ENCODE peak calls at places on chromosomes 4 and X, in seven cellular contexts. Q is fibroblast of lung, L is fibroblast of pulmonary artery, N is lower leg skin, U is breast epithelium, F is left ventricle myocardium inferior, W is lung. S is an unnamed sample.

GRCh38 chr4:114494257-114494803 is 104.3 kb upstream of the UGT8 start:
- DNase-seq in U (no peak), L (no peak), N (no peak), W (no peak), Q (no peak), F (no peak), S (no peak)

GRCh38 chrX:55841962-55842752 is 124.6 kb downstream of the RRAGB start:
- DNase-seq in W (no peak), Q (no peak), N (no peak), L (no peak), F (no peak), U (no peak), S (no peak)

GRCh38 chrX:42941671-42942070 is 163.7 kb upstream of the PPP1R2C start:
- DNase-seq in Q (no peak), L (no peak), U (no peak), F (no peak), N (no peak), W (no peak), S (no peak)

GRCh38 chr4:186622788-186623464 is 67.6 kb upstream of the MTNR1A start:
- DNase-seq in N (no peak), F (no peak), L (peak), U (no peak), Q (peak), W (no peak), S (peak)

GRCh38 chrX:6228720-6229119 is at the start of gene NLGN4X:
- DNase-seq in N (no peak), U (no peak), W (no peak), Q (no peak), F (no peak), L (no peak), S (no peak)

GRCh38 chrX:37380256-37380655 is 31.1 kb downstream of the PRRG1 start:
- DNase-seq in L (no peak), Q (no peak), N (no peak), U (no peak), F (no peak), W (no peak), S (no peak)

GRCh38 chr4:59341506-59341905 is 1858.6 kb upstream of the ADGRL3 start:
- DNase-seq in W (no peak), F (no peak), N (no peak), U (no peak), Q (no peak), L (no peak), S (no peak)

GRCh38 chr4:150242820-150243458 is 164.7 kb downstream of the DCLK2 start:
- DNase-seq in L (peak), N (no peak), F (no peak), U (no peak), W (no peak), Q (peak), S (peak)

GRCh38 chr4:42070463-42070862 is 80.1 kb downstream of the SLC30A9 start:
- DNase-seq in L (no peak), Q (no peak), N (no peak), F (no peak), W (no peak), U (no peak), S (no peak)

GRCh38 chr4:140096921-140097320 is 57.1 kb downstream of the MAML3 start:
- DNase-seq in L (peak), F (no peak), N (no peak), W (no peak), U (no peak), Q (peak), S (peak)

GRCh38 chr4:145278341-145279121 is 98.1 kb upstream of the OTUD4 start:
- DNase-seq in W (no peak), L (peak), F (no peak), U (no peak), Q (peak), N (no peak), S (peak)

GRCh38 chrX:40112996-40113395 is 15.2 kb upstream of the BCOR start:
- DNase-seq in F (no peak), Q (no peak), U (no peak), L (no peak), W (no peak), N (no peak), S (no peak)
- H3K4me3 ChIP-seq in F (no peak), Q (no peak), U (no peak), L (no peak), W (no peak), N (no peak), S (no peak)

DNA sequence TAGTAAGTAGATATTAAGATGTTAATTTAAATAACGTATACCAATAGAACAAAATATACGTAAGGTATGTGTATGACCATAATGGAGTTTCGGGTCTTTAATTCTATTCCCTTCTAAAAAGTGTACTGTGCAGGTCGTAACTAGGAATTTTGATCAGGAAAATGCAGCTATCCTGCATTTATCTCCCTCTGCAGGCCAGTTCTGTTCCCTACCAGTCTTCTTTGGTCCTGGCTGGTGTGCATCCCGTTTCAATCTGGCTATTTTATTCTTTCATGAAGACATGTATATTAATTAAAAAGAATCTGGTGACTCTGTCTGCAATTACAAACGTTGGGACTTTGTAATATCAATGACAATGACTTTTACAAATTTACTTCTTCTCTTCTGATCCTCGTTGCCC is 534.1 kb upstream of the AADAT start:
- DNase-seq in Q (no peak), N (no peak), W (no peak), F (no peak), U (no peak), L (no peak), S (no peak)
- TF ChIP-seq CTCF in Q (no peak), N (no peak), W (no peak), F (no peak), U (no peak), L (no peak), S (no peak)

GRCh38 chr4:143359794-143360193 is 23.1 kb downstream of the GAB1 start:
- DNase-seq in Q (no peak), U (no peak), L (no peak), W (no peak), N (no peak), F (no peak), S (no peak)
- H3K4me3 ChIP-seq in Q (no peak), U (peak), L (no peak), W (no peak), N (no peak), F (no peak), S (no peak)

GRCh38 chr4:43471950-43472349 is 579.4 kb downstream of the GRXCR1 start:
- DNase-seq in U (no peak), Q (no peak), L (no peak), W (no peak), F (no peak), N (no peak), S (peak)
- TF ChIP-seq CTCF in U (no peak), Q (no peak), L (peak), W (no peak), F (no peak), N (no peak), S (peak)

GRCh38 chr4:7183161-7183560 is 9.2 kb upstream of the SORCS2 start:
- DNase-seq in W (no peak), L (no peak), N (no peak), F (no peak), U (peak), Q (no peak), S (no peak)

GRCh38 chr4:7173821-7174220 is 18.5 kb upstream of the SORCS2 start:
- DNase-seq in W (no peak), F (no peak), N (no peak), L (no peak), Q (no peak), U (peak), S (no peak)

GRCh38 chr4:7183780-7184460 is 8.4 kb upstream of the SORCS2 start:
- DNase-seq in L (no peak), U (peak), W (no peak), F (no peak), Q (no peak), N (no peak), S (no peak)

GRCh38 chr4:7179158-7179557 is 13.2 kb upstream of the SORCS2 start:
- DNase-seq in Q (no peak), W (no peak), U (no peak), L (no peak), F (no peak), N (no peak), S (no peak)
- H3K4me3 ChIP-seq in Q (no peak), W (no peak), U (no peak), L (no peak), F (no peak), N (no peak), S (no peak)

GRCh38 chr4:68077737-68078136 is 51.9 kb downstream of the TMPRSS11F start:
- DNase-seq in F (no peak), L (no peak), Q (no peak), N (no peak), W (no peak), U (no peak), S (no peak)

GRCh38 chr4:68079918-68080317 is 49.8 kb downstream of the TMPRSS11F start:
- DNase-seq in F (no peak), U (no peak), N (no peak), W (no peak), L (no peak), Q (no peak), S (no peak)

GRCh38 chr4:68077301-68077700 is 52.4 kb downstream of the TMPRSS11F start:
- DNase-seq in U (no peak), Q (no peak), N (no peak), F (no peak), W (no peak), L (no peak), S (no peak)

GRCh38 chr4:68074397-68074796 is 55.3 kb downstream of the TMPRSS11F start:
- DNase-seq in W (no peak), L (peak), N (no peak), Q (no peak), U (no peak), F (no peak), S (no peak)

DNA sequence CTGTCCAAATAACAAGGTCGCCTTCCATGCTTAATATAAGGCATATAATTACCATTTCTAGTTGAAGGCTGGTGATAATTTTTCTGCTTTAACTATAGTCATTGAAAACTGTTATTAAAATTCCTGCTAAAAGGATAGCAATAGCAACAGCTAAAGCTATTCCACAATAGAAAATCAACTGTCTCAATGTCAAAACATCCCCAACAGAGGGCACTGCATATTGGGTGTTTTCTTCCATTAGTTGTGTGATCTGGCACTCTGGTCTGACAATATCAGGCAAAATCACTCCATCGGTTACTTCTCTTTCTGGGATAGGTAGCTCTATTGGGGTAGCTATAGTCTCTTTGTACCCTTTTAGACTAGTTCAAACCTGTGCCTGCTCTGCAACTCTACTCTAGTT is 53.5 kb downstream of the TMPRSS11F start:
- DNase-seq in F (no peak), Q (no peak), W (no peak), N (no peak), U (no peak), L (no peak), S (no peak)
- TF ChIP-seq CTCF in F (no peak), Q (no peak), W (no peak), N (no peak), U (no peak), L (no peak), S (no peak)

S was measured in cardiac fibroblast.